ENCODE peak calls at places on chromosomes 16 and 17, in four cellular contexts. H, T, F and Y are unnamed samples.

GRCh38 chr17:75476274-75476673 is 19.8 kb downstream of the TMEM94 start:
- DNase-seq in H (no peak), F (peak), T (peak), Y (no peak)

GRCh38 chr17:77831497-77832179 is 126.9 kb upstream of the TNRC6C start:
- DNase-seq in T (peak), H (no peak), F (peak), Y (no peak)

GRCh38 chr17:63571632-63572310 is 21.5 kb downstream of the DCAF7 start:
- DNase-seq in H (no peak), T (peak), F (peak), Y (no peak)

GRCh38 chr16:24800586-24800985 is 45.2 kb upstream of the SLC5A11 start:
- DNase-seq in H (no peak), F (peak), T (peak), Y (no peak)

GRCh38 chr16:9090101-9090959 is 1.1 kb upstream of the HAPSTR1 start:
- DNase-seq in T (no peak), H (no peak), F (no peak), Y (no peak)

GRCh38 chr17:50048146-50048720 is 7.7 kb upstream of the ITGA3 start:
- DNase-seq in F (no peak), H (no peak), T (peak), Y (no peak)

GRCh38 chr16:50338371-50339231 is 30.2 kb downstream of the BRD7 start:
- DNase-seq in F (no peak), T (no peak), H (no peak), Y (no peak)

GRCh38 chr17:81599719-81600486 is 37.0 kb downstream of the NPLOC4 start:
- DNase-seq in F (peak), T (peak), H (no peak), Y (no peak)

GRCh38 chr16:89084814-89085612 is 8.6 kb upstream of the ACSF3 start:
- DNase-seq in H (no peak), T (no peak), F (no peak), Y (no peak)

GRCh38 chr16:85878875-85879274 is 20.1 kb upstream of the IRF8 start:
- DNase-seq in H (no peak), F (peak), T (peak), Y (no peak)

GRCh38 chr17:48054238-48055185 is 6.4 kb downstream of the NFE2L1 start:
- DNase-seq in H (no peak), T (peak), F (peak), Y (peak)

GRCh38 chr17:40076101-40076498 is 13.3 kb downstream of the THRA start:
- DNase-seq in T (no peak), F (no peak), H (no peak), Y (no peak)

GRCh38 chr17:45311762-45312476 is 4.9 kb downstream of the MAP3K14 start:
- DNase-seq in H (no peak), F (no peak), T (peak), Y (no peak)

GRCh38 chr16:84390131-84390785 is 21.9 kb downstream of the ATP2C2 start:
- DNase-seq in H (no peak), F (no peak), T (no peak), Y (no peak)

GRCh38 chr17:30368896-30369720 is 9.6 kb upstream of the CPD start:
- DNase-seq in H (no peak), T (no peak), F (no peak), Y (no peak)

GRCh38 chr16:81600275-81600674 is 155.7 kb downstream of the CMIP start:
- DNase-seq in T (peak), H (no peak), F (peak), Y (no peak)

GRCh38 chr16:15434425-15435215 is at the start of gene BMERB1:
- DNase-seq in T (peak), H (no peak), F (peak), Y (peak)

GRCh38 chr16:54957403-54957802 is 26.7 kb downstream of the IRX5 start:
- DNase-seq in F (no peak), H (no peak), T (peak), Y (peak)

GRCh38 chr16:80619824-80620223 is 79.0 kb downstream of the DYNLRB2 start:
- DNase-seq in T (no peak), F (no peak), H (no peak), Y (no peak)

GRCh38 chr16:25413962-25414361 is 156.3 kb upstream of the ZKSCAN2 start:
- DNase-seq in H (no peak), F (no peak), T (no peak), Y (no peak)

GRCh38 chr17:50682938-50683337 is 24.8 kb downstream of the ANKRD40 start:
- DNase-seq in F (no peak), T (no peak), H (no peak), Y (no peak)

GRCh38 chr16:4696172-4696904 is 3.0 kb downstream of the NUDT16L1 start:
- DNase-seq in H (no peak), T (peak), F (no peak), Y (no peak)

GRCh38 chr16:31202402-31203385 is at the start of gene PYCARD:
- DNase-seq in H (no peak), T (peak), F (peak), Y (no peak)

GRCh38 chr16:12484426-12484825 is 319.3 kb downstream of the CPPED1 start:
- DNase-seq in H (no peak), F (no peak), T (no peak), Y (no peak)

GRCh38 chr17:82372591-82373452 is 1.3 kb downstream of the UTS2R start:
- DNase-seq in F (no peak), H (no peak), T (no peak), Y (no peak)

GRCh38 chr17:81018044-81018802 is 16.7 kb upstream of the BAIAP2 start:
- DNase-seq in F (peak), H (no peak), T (peak), Y (peak)

GRCh38 chr16:69029121-69029520 is 76.3 kb upstream of the HAS3 start:
- DNase-seq in T (no peak), H (no peak), F (no peak), Y (peak)

GRCh38 chr16:11916524-11917285 is 949 bp upstream of the GSPT1 start:
- DNase-seq in F (peak), T (no peak), H (no peak), Y (no peak)

GRCh38 chr17:41824086-41824485 is 11.3 kb downstream of the FKBP10 start:
- DNase-seq in F (peak), H (no peak), T (no peak), Y (no peak)

GRCh38 chr16:88303890-88304819 is 78.6 kb upstream of the ZNF469 start:
- DNase-seq in F (peak), T (peak), H (no peak), Y (no peak)

GRCh38 chr17:41864498-41864836 is 756 bp downstream of the KLHL11 start:
- DNase-seq in H (peak), F (no peak), T (peak), Y (no peak)

GRCh38 chr17:19304209-19304608 is 58.3 kb downstream of the B9D1 start:
- DNase-seq in F (peak), T (peak), H (no peak), Y (no peak)

GRCh38 chr17:1201132-1201702 is 21.4 kb upstream of the ABR start:
- DNase-seq in T (no peak), F (no peak), H (no peak), Y (no peak)

GRCh38 chr17:55693244-55694216 is 29.1 kb downstream of the TMEM100 start:
- DNase-seq in T (peak), F (peak), H (no peak), Y (no peak)